ENCODE peak calls at places on chromosomes 12 and 14, in four cellular contexts. N is retinal pigment epithelial cell, M is nucleus accumbens, E is hippocampal formation. D is an unnamed sample.

GRCh38 chr12:47896633-47897032 is 8.2 kb downstream of the VDR start:
- DNase-seq in M (no peak), E (no peak), N (no peak), D (no peak)

GRCh38 chr14:85579957-85580356 is 50.0 kb downstream of the FLRT2 start:
- DNase-seq in M (no peak), N (no peak), E (no peak), D (no peak)

GRCh38 chr12:109630815-109631214 is 57.2 kb downstream of the MVK start:
- DNase-seq in E (no peak), N (no peak), M (no peak), D (no peak)

GRCh38 chr14:64717870-64718269 is 13.6 kb downstream of the PLEKHG3 start:
- DNase-seq in E (no peak), M (no peak), N (no peak), D (no peak)

GRCh38 chr14:82855912-82856381 is 1322.3 kb upstream of the SEL1L start:
- DNase-seq in N (peak), M (no peak), E (peak), D (no peak)

GRCh38 chr14:24325963-24326362 is 8.9 kb downstream of the ADCY4 start:
- DNase-seq in N (no peak), M (no peak), E (no peak), D (no peak)

GRCh38 chr14:71117839-71118743 is 210.8 kb downstream of the PCNX1 start:
- DNase-seq in M (no peak), N (peak), E (no peak), D (peak)

GRCh38 chr12:119440961-119441360 is 106.4 kb downstream of the CCDC60 start:
- DNase-seq in M (no peak), E (no peak), N (no peak), D (no peak)

GRCh38 chr12:121196902-121197301 is 13.0 kb upstream of the P2RX4 start:
- DNase-seq in E (no peak), N (no peak), M (no peak), D (no peak)

D was measured in amniotic stem cell.